ENCODE peak calls at places on chromosomes 2 and 18, in eight cellular contexts. L is B cell, T is ELR, C is fibroblast of mammary gland, P is GM03348, X is foreskin fibroblast, V is tibial nerve, A is Peyer's patch. F is an unnamed sample.

GRCh38 chr2:235143789-235144188 is 192.0 kb downstream of the SH3BP4 start:
- DNase-seq in L (no peak), T (no peak), C (no peak), P (no peak), X (no peak), V (no peak), A (no peak), F (no peak)

GRCh38 chr18:62091487-62092120 is 95.3 kb downstream of the PIGN start:
- DNase-seq in L (no peak), T (no peak), C (no peak), P (no peak), X (no peak), V (no peak), A (no peak), F (no peak)

GRCh38 chr18:25724121-25724520 is 366.3 kb downstream of the SS18 start:
- DNase-seq in L (no peak), T (no peak), C (no peak), P (no peak), X (no peak), V (no peak), A (no peak), F (no peak)

GRCh38 chr2:60992985-60993392 is 24.5 kb upstream of the PEX13 start:
- DNase-seq in L (peak), T (no peak), C (no peak), P (no peak), X (no peak), V (peak), A (no peak), F (no peak)

GRCh38 chr18:44680271-44681038 is at the start of gene SETBP1:
- DNase-seq in L (peak), T (peak), C (peak), P (peak), X (peak), V (peak), A (peak), F (no peak)

GRCh38 chr2:10529611-10530010 is 81.5 kb upstream of the ODC1 start:
- DNase-seq in L (no peak), T (no peak), C (no peak), P (no peak), X (no peak), V (no peak), A (no peak), F (no peak)

GRCh38 chr2:180983468-180984388 is 3.3 kb downstream of the UBE2E3 start:
- DNase-seq in L (peak), T (peak), C (peak), P (peak), X (peak), V (no peak), A (no peak), F (no peak)

GRCh38 chr2:120820263-120820884 is 84.7 kb downstream of the GLI2 start:
- DNase-seq in L (no peak), T (peak), C (peak), P (peak), X (peak), V (no peak), A (peak), F (no peak)

GRCh38 chr2:37324536-37324785 is 172 bp downstream of the PRKD3 start:
- DNase-seq in L (no peak), T (no peak), C (peak), P (no peak), X (no peak), V (peak), A (no peak), F (peak)

GRCh38 chr2:5693288-5694015 is 1.3 kb downstream of the SOX11 start:
- DNase-seq in L (peak), T (no peak), C (no peak), P (peak), X (no peak), V (no peak), A (no peak), F (no peak)

GRCh38 chr2:9656270-9656766 is 25.5 kb upstream of the YWHAQ start:
- DNase-seq in L (no peak), T (peak), C (peak), P (peak), X (peak), V (no peak), A (no peak), F (no peak)

GRCh38 chr2:18932864-18933263 is 343.5 kb upstream of the NT5C1B start:
- DNase-seq in L (no peak), T (no peak), C (no peak), P (no peak), X (no peak), V (no peak), A (no peak), F (no peak)

GRCh38 chr2:105712166-105712915 is 32.4 kb upstream of the NCK2 start:
- DNase-seq in L (no peak), T (peak), C (peak), P (peak), X (no peak), V (no peak), A (no peak), F (no peak)